ENCODE peak calls at places on chromosomes 11 and 22, in eight cellular contexts. One of them, this sample, is unnamed.

GRCh38 chr22:41240377-41241132 is at the start of gene CHADL:
- DNase-seq in Caco-2: no peak
- DNase-seq in upper lobe of right lung: no peak
- DNase-seq in SJSA1: no peak
- DNase-seq in left lung: no peak
- DNase-seq in transverse colon: no peak
- DNase-seq in mammary epithelial cell: no peak
- DNase-seq in GM23248: no peak
- DNase-seq in this sample: no peak

GRCh38 chr11:130202818-130203671 is 43.5 kb downstream of the ST14 start:
- DNase-seq in mammary epithelial cell: no peak
- DNase-seq in SJSA1: no peak
- DNase-seq in Caco-2: peak; percentile 35
- DNase-seq in left lung: peak; percentile 20
- DNase-seq in transverse colon: no peak
- DNase-seq in GM23248: no peak
- DNase-seq in upper lobe of right lung: peak; percentile 58
- DNase-seq in this sample: peak; percentile 43

GRCh38 chr11:133889188-133889587 is 43.9 kb upstream of the SPATA19 start:
- DNase-seq in left lung: no peak
- DNase-seq in transverse colon: no peak
- DNase-seq in upper lobe of right lung: no peak
- DNase-seq in Caco-2: peak; percentile 26
- DNase-seq in mammary epithelial cell: no peak
- DNase-seq in SJSA1: no peak
- DNase-seq in GM23248: no peak
- DNase-seq in this sample: no peak

GRCh38 chr11:47514825-47515647 is 37.9 kb downstream of the CELF1 start:
- DNase-seq in upper lobe of right lung: no peak
- DNase-seq in left lung: no peak
- DNase-seq in SJSA1: no peak
- DNase-seq in Caco-2: no peak
- DNase-seq in GM23248: peak; percentile 89
- DNase-seq in mammary epithelial cell: peak; percentile 65
- DNase-seq in transverse colon: no peak
- DNase-seq in this sample: no peak

GRCh38 chr11:117300773-117301172 is 9.6 kb downstream of the BACE1-AS start:
- DNase-seq in Caco-2: peak; percentile 27
- DNase-seq in upper lobe of right lung: no peak
- DNase-seq in GM23248: peak; percentile 58
- DNase-seq in mammary epithelial cell: no peak
- DNase-seq in left lung: no peak
- DNase-seq in transverse colon: no peak
- DNase-seq in SJSA1: no peak
- DNase-seq in this sample: no peak

GRCh38 chr11:61035086-61035835 is 63.8 kb downstream of the CD6 start:
- DNase-seq in mammary epithelial cell: no peak
- DNase-seq in left lung: no peak
- DNase-seq in Caco-2: no peak
- DNase-seq in upper lobe of right lung: no peak
- DNase-seq in SJSA1: no peak
- DNase-seq in transverse colon: no peak
- DNase-seq in GM23248: no peak
- DNase-seq in this sample: peak; percentile 68

GRCh38 chr11:86672007-86672621 is at the start of gene ME3:
- DNase-seq in GM23248: peak; percentile 74
- DNase-seq in Caco-2: peak; percentile 87
- DNase-seq in SJSA1: peak; percentile 43
- DNase-seq in left lung: peak; percentile 79
- DNase-seq in transverse colon: peak; percentile 72
- DNase-seq in upper lobe of right lung: peak; percentile 90
- DNase-seq in mammary epithelial cell: no peak
- DNase-seq in this sample: peak; percentile 90

GRCh38 chr22:48948575-48949170 is 879.0 kb downstream of the BRD1 start:
- DNase-seq in left lung: no peak
- DNase-seq in transverse colon: no peak
- DNase-seq in SJSA1: peak; percentile 31
- DNase-seq in GM23248: no peak
- DNase-seq in Caco-2: no peak
- DNase-seq in mammary epithelial cell: no peak
- DNase-seq in upper lobe of right lung: peak; percentile 17
- DNase-seq in this sample: no peak

GRCh38 chr11:1048375-1049070 is 12.0 kb upstream of the MUC6 start:
- DNase-seq in upper lobe of right lung: peak; percentile 60
- DNase-seq in SJSA1: no peak
- DNase-seq in GM23248: no peak
- DNase-seq in left lung: no peak
- DNase-seq in transverse colon: no peak
- DNase-seq in Caco-2: no peak
- DNase-seq in mammary epithelial cell: no peak
- DNase-seq in this sample: peak; percentile 70

DNA sequence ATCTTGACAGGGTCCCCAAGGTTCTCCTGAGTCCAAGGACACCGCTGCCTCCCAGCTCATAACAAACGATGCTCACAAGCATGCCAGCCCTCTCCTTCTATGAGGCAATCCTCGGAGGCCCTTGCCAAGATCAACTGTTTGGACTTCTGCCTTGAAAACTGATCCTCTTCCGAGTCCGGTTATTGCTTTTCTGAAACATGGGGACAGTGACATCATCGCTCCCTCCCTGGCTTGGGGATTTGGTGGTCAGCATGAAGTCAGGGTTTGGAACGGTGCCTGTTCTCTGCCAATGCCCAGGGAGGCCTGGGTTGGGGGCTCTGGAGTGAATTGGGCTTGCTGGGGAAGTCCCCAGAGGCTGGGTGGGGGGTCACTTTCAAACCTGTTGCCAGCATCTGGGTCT is 149.3 kb downstream of the FBXO7 start:
- DNase-seq in SJSA1: no peak
- DNase-seq in mammary epithelial cell: no peak
- DNase-seq in left lung: no peak
- DNase-seq in upper lobe of right lung: no peak
- DNase-seq in transverse colon: peak; percentile 49
- DNase-seq in Caco-2: no peak
- DNase-seq in GM23248: peak; percentile 89
- DNase-seq in this sample: peak; percentile 76
- H3K4me1 ChIP-seq in SJSA1: peaks cover 25% of the 10 kb centered on the region
- H3K4me1 ChIP-seq in mammary epithelial cell: no peaks in the 10 kb centered on the region
- H3K4me1 ChIP-seq in left lung: peaks cover 44% of the 10 kb centered on the region
- H3K4me1 ChIP-seq in upper lobe of right lung: peaks cover 65% of the 10 kb centered on the region
- H3K4me1 ChIP-seq in transverse colon: peaks cover 17% of the 10 kb centered on the region
- H3K4me1 ChIP-seq in Caco-2: peaks cover 59% of the 10 kb centered on the region
- H3K4me1 ChIP-seq in GM23248: peaks cover 30% of the 10 kb centered on the region
- H3K4me1 ChIP-seq in this sample: no peaks in the 10 kb centered on the region

DNA sequence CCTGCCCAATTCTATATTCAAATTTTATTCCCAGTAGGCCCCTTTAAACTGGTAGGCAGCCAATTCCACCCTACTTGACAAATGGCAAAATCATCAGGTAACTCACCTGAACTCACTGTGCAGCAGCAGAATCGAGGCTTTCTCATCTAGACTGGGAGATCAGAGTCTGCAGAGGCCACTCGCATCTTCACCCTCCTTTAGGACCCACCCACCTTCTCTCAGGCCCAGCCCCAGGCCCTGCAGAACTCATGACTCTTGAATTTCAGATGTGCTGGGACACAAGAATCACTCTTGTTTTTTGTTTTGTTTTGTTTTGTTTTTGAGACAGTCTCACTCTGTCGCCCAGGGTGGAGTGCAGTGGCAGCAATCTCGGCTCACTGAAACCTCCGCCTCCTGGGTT is 38.8 kb downstream of the MICAL3 start:
- DNase-seq in mammary epithelial cell: no peak
- DNase-seq in GM23248: no peak
- DNase-seq in SJSA1: no peak
- DNase-seq in transverse colon: no peak
- DNase-seq in Caco-2: no peak
- DNase-seq in upper lobe of right lung: no peak
- DNase-seq in left lung: no peak
- DNase-seq in this sample: no peak
- H3K4me1 ChIP-seq in mammary epithelial cell: peaks cover 40% of the 10 kb centered on the region
- H3K4me1 ChIP-seq in GM23248: peaks cover 26% of the 10 kb centered on the region
- H3K4me1 ChIP-seq in SJSA1: peaks cover 46% of the 10 kb centered on the region
- H3K4me1 ChIP-seq in transverse colon: peaks cover 8% of the 10 kb centered on the region
- H3K4me1 ChIP-seq in Caco-2: peaks cover 6% of the 10 kb centered on the region
- H3K4me1 ChIP-seq in upper lobe of right lung: peaks cover 6% of the 10 kb centered on the region
- H3K4me1 ChIP-seq in left lung: peaks cover 10% of the 10 kb centered on the region
- H3K4me1 ChIP-seq in this sample: no peaks in the 10 kb centered on the region

GRCh38 chr22:26564672-26565071 is 25.3 kb downstream of the TPST2 start:
- DNase-seq in Caco-2: no peak
- DNase-seq in transverse colon: no peak
- DNase-seq in upper lobe of right lung: no peak
- DNase-seq in mammary epithelial cell: no peak
- DNase-seq in SJSA1: no peak
- DNase-seq in GM23248: no peak
- DNase-seq in left lung: no peak
- DNase-seq in this sample: no peak
- H3K4me1 ChIP-seq in Caco-2: peaks cover 16% of the 10 kb centered on the region
- H3K4me1 ChIP-seq in transverse colon: no peaks in the 10 kb centered on the region
- H3K4me1 ChIP-seq in upper lobe of right lung: peaks cover 15% of the 10 kb centered on the region
- H3K4me1 ChIP-seq in mammary epithelial cell: peaks cover 50% of the 10 kb centered on the region
- H3K4me1 ChIP-seq in SJSA1: peaks cover 8% of the 10 kb centered on the region
- H3K4me1 ChIP-seq in GM23248: no peaks in the 10 kb centered on the region
- H3K4me1 ChIP-seq in left lung: peaks cover 56% of the 10 kb centered on the region
- H3K4me1 ChIP-seq in this sample: no peaks in the 10 kb centered on the region

GRCh38 chr11:69040051-69040450 is 8.7 kb upstream of the TPCN2 start:
- DNase-seq in upper lobe of right lung: no peak
- DNase-seq in SJSA1: peak; percentile 94
- DNase-seq in Caco-2: no peak
- DNase-seq in mammary epithelial cell: no peak
- DNase-seq in transverse colon: no peak
- DNase-seq in GM23248: no peak
- DNase-seq in left lung: no peak
- DNase-seq in this sample: no peak
- H3K4me1 ChIP-seq in upper lobe of right lung: peaks cover 5% of the 10 kb centered on the region
- H3K4me1 ChIP-seq in SJSA1: peaks cover 54% of the 10 kb centered on the region
- H3K4me1 ChIP-seq in Caco-2: peaks cover 26% of the 10 kb centered on the region
- H3K4me1 ChIP-seq in mammary epithelial cell: no peaks in the 10 kb centered on the region
- H3K4me1 ChIP-seq in transverse colon: peaks cover 5% of the 10 kb centered on the region
- H3K4me1 ChIP-seq in GM23248: peaks cover 19% of the 10 kb centered on the region
- H3K4me1 ChIP-seq in left lung: peaks cover 29% of the 10 kb centered on the region
- H3K4me1 ChIP-seq in this sample: no peaks in the 10 kb centered on the region

GRCh38 chr11:73230931-73231330 is 12.8 kb downstream of the P2RY2 start:
- DNase-seq in left lung: peak; percentile 14
- DNase-seq in upper lobe of right lung: peak; percentile 44
- DNase-seq in transverse colon: peak; percentile 0
- DNase-seq in SJSA1: no peak
- DNase-seq in mammary epithelial cell: no peak
- DNase-seq in GM23248: no peak
- DNase-seq in Caco-2: peak; percentile 25
- DNase-seq in this sample: peak; percentile 51
- H3K4me1 ChIP-seq in left lung: no peaks in the 10 kb centered on the region
- H3K4me1 ChIP-seq in upper lobe of right lung: peaks cover 4% of the 10 kb centered on the region
- H3K4me1 ChIP-seq in transverse colon: peaks cover 5% of the 10 kb centered on the region
- H3K4me1 ChIP-seq in SJSA1: no peaks in the 10 kb centered on the region
- H3K4me1 ChIP-seq in mammary epithelial cell: peaks cover 19% of the 10 kb centered on the region
- H3K4me1 ChIP-seq in GM23248: no peaks in the 10 kb centered on the region
- H3K4me1 ChIP-seq in Caco-2: peaks cover 22% of the 10 kb centered on the region
- H3K4me1 ChIP-seq in this sample: no peaks in the 10 kb centered on the region

DNA sequence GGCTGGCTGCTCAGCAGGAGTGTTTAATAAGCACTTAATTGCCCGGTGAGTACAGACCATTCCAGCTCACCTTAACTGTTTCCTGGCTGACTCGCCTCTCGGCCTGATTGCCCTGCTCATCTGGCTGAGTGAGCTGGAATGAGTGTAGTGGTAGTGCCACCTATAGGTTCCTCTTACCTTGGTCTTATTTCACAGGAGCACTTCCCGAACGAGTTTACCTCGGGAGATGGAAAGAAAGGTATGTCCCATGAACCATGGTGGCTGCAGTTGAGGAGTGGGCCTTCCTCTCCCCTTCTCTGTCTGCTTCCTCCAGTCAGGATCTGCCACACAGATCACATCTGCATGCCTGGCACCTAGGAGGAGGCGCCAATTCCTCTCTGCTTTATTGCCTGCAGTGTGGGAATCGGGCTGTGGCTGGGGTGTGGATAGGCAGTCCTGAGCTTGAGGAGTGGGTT is 26.7 kb downstream of the UPB1 start:
- DNase-seq in GM23248: peak; percentile 59
- DNase-seq in upper lobe of right lung: peak; percentile 80
- DNase-seq in SJSA1: no peak
- DNase-seq in Caco-2: peak; percentile 90
- DNase-seq in left lung: peak; percentile 78
- DNase-seq in transverse colon: peak; percentile 68
- DNase-seq in mammary epithelial cell: peak; percentile 77
- DNase-seq in this sample: no peak
- H3K4me1 ChIP-seq in GM23248: peaks cover 13% of the 10 kb centered on the region
- H3K4me1 ChIP-seq in upper lobe of right lung: peaks cover 7% of the 10 kb centered on the region
- H3K4me1 ChIP-seq in SJSA1: peaks cover 11% of the 10 kb centered on the region
- H3K4me1 ChIP-seq in Caco-2: peaks cover 36% of the 10 kb centered on the region
- H3K4me1 ChIP-seq in left lung: peaks cover 52% of the 10 kb centered on the region
- H3K4me1 ChIP-seq in transverse colon: peaks cover 3% of the 10 kb centered on the region
- H3K4me1 ChIP-seq in mammary epithelial cell: peaks cover 4% of the 10 kb centered on the region
- H3K4me1 ChIP-seq in this sample: no peaks in the 10 kb centered on the region

GRCh38 chr11:119355091-119355843 is 8.8 kb upstream of the MFRP start:
- DNase-seq in Caco-2: no peak
- DNase-seq in transverse colon: no peak
- DNase-seq in mammary epithelial cell: no peak
- DNase-seq in GM23248: no peak
- DNase-seq in left lung: no peak
- DNase-seq in upper lobe of right lung: no peak
- DNase-seq in SJSA1: no peak
- DNase-seq in this sample: no peak
- H3K4me1 ChIP-seq in Caco-2: peaks cover 7% of the 10 kb centered on the region
- H3K4me1 ChIP-seq in transverse colon: peaks cover 4% of the 10 kb centered on the region
- H3K4me1 ChIP-seq in mammary epithelial cell: peaks cover 18% of the 10 kb centered on the region
- H3K4me1 ChIP-seq in GM23248: no peaks in the 10 kb centered on the region
- H3K4me1 ChIP-seq in left lung: peaks cover 9% of the 10 kb centered on the region
- H3K4me1 ChIP-seq in upper lobe of right lung: no peaks in the 10 kb centered on the region
- H3K4me1 ChIP-seq in SJSA1: no peaks in the 10 kb centered on the region
- H3K4me1 ChIP-seq in this sample: no peaks in the 10 kb centered on the region

GRCh38 chr11:56543157-56543556 is at the start of gene OR5M11:
- DNase-seq in left lung: no peak
- DNase-seq in mammary epithelial cell: no peak
- DNase-seq in GM23248: no peak
- DNase-seq in SJSA1: no peak
- DNase-seq in transverse colon: no peak
- DNase-seq in Caco-2: no peak
- DNase-seq in upper lobe of right lung: no peak
- DNase-seq in this sample: no peak
- H3K4me1 ChIP-seq in left lung: no peaks in the 10 kb centered on the region
- H3K4me1 ChIP-seq in mammary epithelial cell: no peaks in the 10 kb centered on the region
- H3K4me1 ChIP-seq in GM23248: no peaks in the 10 kb centered on the region
- H3K4me1 ChIP-seq in SJSA1: no peaks in the 10 kb centered on the region
- H3K4me1 ChIP-seq in transverse colon: no peaks in the 10 kb centered on the region
- H3K4me1 ChIP-seq in Caco-2: no peaks in the 10 kb centered on the region
- H3K4me1 ChIP-seq in upper lobe of right lung: no peaks in the 10 kb centered on the region
- H3K4me1 ChIP-seq in this sample: no peaks in the 10 kb centered on the region

GRCh38 chr22:28980326-28980725 is 81.3 kb downstream of the C22orf31 start:
- DNase-seq in mammary epithelial cell: no peak
- DNase-seq in transverse colon: no peak
- DNase-seq in upper lobe of right lung: no peak
- DNase-seq in left lung: no peak
- DNase-seq in Caco-2: no peak
- DNase-seq in SJSA1: no peak
- DNase-seq in GM23248: no peak
- DNase-seq in this sample: no peak
- H3K4me1 ChIP-seq in mammary epithelial cell: peaks cover 58% of the 10 kb centered on the region
- H3K4me1 ChIP-seq in transverse colon: no peaks in the 10 kb centered on the region
- H3K4me1 ChIP-seq in upper lobe of right lung: peaks cover 34% of the 10 kb centered on the region
- H3K4me1 ChIP-seq in left lung: peaks cover 31% of the 10 kb centered on the region
- H3K4me1 ChIP-seq in Caco-2: peaks cover 93% of the 10 kb centered on the region
- H3K4me1 ChIP-seq in SJSA1: peaks cover 32% of the 10 kb centered on the region
- H3K4me1 ChIP-seq in GM23248: peaks cover 28% of the 10 kb centered on the region
- H3K4me1 ChIP-seq in this sample: peaks cover 9% of the 10 kb centered on the region